ENCODE peak calls at places on chromosomes 7 and 10, in eight cellular contexts. One of them, this sample, is unnamed.

GRCh38 chr10:105023706-105024105 is 382.6 kb downstream of the SORCS3 start:
- DNase-seq in GM12892: no peak
- DNase-seq in transverse colon: no peak
- DNase-seq in GM12891: no peak
- DNase-seq in endothelial cell of umbilical vein: no peak
- DNase-seq in spleen: no peak
- DNase-seq in sigmoid colon: no peak
- DNase-seq in stomach: no peak
- DNase-seq in this sample: no peak

GRCh38 chr7:1083729-1084657 is 3.9 kb upstream of the GPER1 start:
- DNase-seq in spleen: peak
- DNase-seq in GM12891: no peak
- DNase-seq in sigmoid colon: no peak
- DNase-seq in endothelial cell of umbilical vein: peak
- DNase-seq in stomach: peak
- DNase-seq in transverse colon: peak
- DNase-seq in GM12892: no peak
- DNase-seq in this sample: peak

GRCh38 chr7:27210441-27211083 is 10.7 kb upstream of the HOXA13 start:
- DNase-seq in GM12892: no peak
- DNase-seq in GM12891: peak
- DNase-seq in stomach: no peak
- DNase-seq in transverse colon: peak
- DNase-seq in spleen: peak
- DNase-seq in endothelial cell of umbilical vein: no peak
- DNase-seq in sigmoid colon: peak
- DNase-seq in this sample: no peak

GRCh38 chr10:36671607-36672006 is 453.8 kb upstream of the ANKRD30A start:
- DNase-seq in spleen: no peak
- DNase-seq in stomach: no peak
- DNase-seq in GM12891: no peak
- DNase-seq in transverse colon: no peak
- DNase-seq in GM12892: no peak
- DNase-seq in sigmoid colon: no peak
- DNase-seq in endothelial cell of umbilical vein: no peak
- DNase-seq in this sample: no peak

GRCh38 chr7:16989883-16990413 is 108.2 kb upstream of the AGR3 start:
- DNase-seq in stomach: peak
- DNase-seq in GM12892: no peak
- DNase-seq in sigmoid colon: peak
- DNase-seq in spleen: no peak
- DNase-seq in transverse colon: peak
- DNase-seq in endothelial cell of umbilical vein: peak
- DNase-seq in GM12891: no peak
- DNase-seq in this sample: peak

GRCh38 chr7:34719651-34720050 is 61.6 kb downstream of the NPSR1 start:
- DNase-seq in endothelial cell of umbilical vein: no peak
- DNase-seq in stomach: no peak
- DNase-seq in transverse colon: no peak
- DNase-seq in sigmoid colon: no peak
- DNase-seq in GM12892: no peak
- DNase-seq in GM12891: no peak
- DNase-seq in spleen: no peak
- DNase-seq in this sample: no peak

GRCh38 chr10:16141499-16141898 is 281.2 kb upstream of the MINDY3 start:
- DNase-seq in endothelial cell of umbilical vein: no peak
- DNase-seq in GM12892: no peak
- DNase-seq in sigmoid colon: no peak
- DNase-seq in GM12891: no peak
- DNase-seq in transverse colon: no peak
- DNase-seq in stomach: no peak
- DNase-seq in spleen: no peak
- DNase-seq in this sample: no peak

GRCh38 chr7:129351320-129351719 is 82.9 kb upstream of the STRIP2 start:
- DNase-seq in stomach: no peak
- DNase-seq in spleen: no peak
- DNase-seq in transverse colon: no peak
- DNase-seq in GM12892: no peak
- DNase-seq in sigmoid colon: no peak
- DNase-seq in endothelial cell of umbilical vein: no peak
- DNase-seq in GM12891: no peak
- DNase-seq in this sample: no peak

GRCh38 chr10:129275886-129276285 is 191.2 kb upstream of the MGMT start:
- DNase-seq in GM12891: no peak
- DNase-seq in sigmoid colon: no peak
- DNase-seq in spleen: no peak
- DNase-seq in GM12892: no peak
- DNase-seq in stomach: no peak
- DNase-seq in endothelial cell of umbilical vein: no peak
- DNase-seq in transverse colon: no peak
- DNase-seq in this sample: no peak

GRCh38 chr10:83492004-83492403 is 647.3 kb upstream of the GHITM start:
- DNase-seq in sigmoid colon: no peak
- DNase-seq in endothelial cell of umbilical vein: no peak
- DNase-seq in GM12891: no peak
- DNase-seq in stomach: no peak
- DNase-seq in transverse colon: no peak
- DNase-seq in spleen: no peak
- DNase-seq in GM12892: no peak
- DNase-seq in this sample: no peak

GRCh38 chr7:111711426-111712065 is 149.3 kb upstream of the IMMP2L start:
- DNase-seq in transverse colon: no peak
- DNase-seq in GM12892: no peak
- DNase-seq in endothelial cell of umbilical vein: peak
- DNase-seq in sigmoid colon: no peak
- DNase-seq in GM12891: no peak
- DNase-seq in stomach: no peak
- DNase-seq in spleen: no peak
- DNase-seq in this sample: no peak

GRCh38 chr10:34875061-34875460 is 60.0 kb upstream of the PARD3 start:
- DNase-seq in GM12892: no peak
- DNase-seq in endothelial cell of umbilical vein: no peak
- DNase-seq in stomach: no peak
- DNase-seq in transverse colon: no peak
- DNase-seq in sigmoid colon: no peak
- DNase-seq in spleen: no peak
- DNase-seq in GM12891: no peak
- DNase-seq in this sample: no peak

GRCh38 chr7:7817748-7818147 is 99.3 kb upstream of the RPA3 start:
- DNase-seq in sigmoid colon: no peak
- DNase-seq in stomach: no peak
- DNase-seq in transverse colon: no peak
- DNase-seq in GM12891: no peak
- DNase-seq in spleen: no peak
- DNase-seq in endothelial cell of umbilical vein: no peak
- DNase-seq in GM12892: no peak
- DNase-seq in this sample: no peak

GRCh38 chr10:73159038-73159648 is 8.7 kb downstream of the ECD start:
- DNase-seq in endothelial cell of umbilical vein: peak
- DNase-seq in stomach: peak
- DNase-seq in sigmoid colon: no peak
- DNase-seq in spleen: no peak
- DNase-seq in GM12892: peak
- DNase-seq in GM12891: no peak
- DNase-seq in transverse colon: peak
- DNase-seq in this sample: peak

GRCh38 chr7:77265666-77266065 is 66.0 kb upstream of the FGL2 start:
- DNase-seq in stomach: no peak
- DNase-seq in sigmoid colon: no peak
- DNase-seq in GM12891: no peak
- DNase-seq in spleen: no peak
- DNase-seq in GM12892: peak
- DNase-seq in endothelial cell of umbilical vein: no peak
- DNase-seq in transverse colon: no peak
- DNase-seq in this sample: no peak

GRCh38 chr7:117873056-117873932 is at the start of gene CTTNBP2:
- DNase-seq in GM12892: no peak
- DNase-seq in sigmoid colon: peak
- DNase-seq in GM12891: peak
- DNase-seq in stomach: peak
- DNase-seq in transverse colon: peak
- DNase-seq in spleen: peak
- DNase-seq in endothelial cell of umbilical vein: peak
- DNase-seq in this sample: peak

GRCh38 chr7:67754651-67755050 is 758.0 kb downstream of the TYW1 start:
- DNase-seq in endothelial cell of umbilical vein: no peak
- DNase-seq in stomach: no peak
- DNase-seq in sigmoid colon: no peak
- DNase-seq in transverse colon: no peak
- DNase-seq in GM12892: no peak
- DNase-seq in spleen: no peak
- DNase-seq in GM12891: no peak
- DNase-seq in this sample: no peak

GRCh38 chr7:138226001-138226476 is 149.8 kb downstream of the AKR1D1 start:
- DNase-seq in GM12891: no peak
- DNase-seq in spleen: no peak
- DNase-seq in sigmoid colon: no peak
- DNase-seq in stomach: no peak
- DNase-seq in transverse colon: no peak
- DNase-seq in endothelial cell of umbilical vein: peak
- DNase-seq in GM12892: no peak
- DNase-seq in this sample: no peak

GRCh38 chr7:2542924-2543871 is 12.1 kb downstream of the BRAT1 start:
- DNase-seq in stomach: no peak
- DNase-seq in transverse colon: peak
- DNase-seq in GM12892: no peak
- DNase-seq in endothelial cell of umbilical vein: no peak
- DNase-seq in spleen: peak
- DNase-seq in sigmoid colon: peak
- DNase-seq in GM12891: no peak
- DNase-seq in this sample: no peak

GRCh38 chr10:83274088-83274487 is 865.2 kb upstream of the GHITM start:
- DNase-seq in sigmoid colon: no peak
- DNase-seq in stomach: no peak
- DNase-seq in endothelial cell of umbilical vein: no peak
- DNase-seq in GM12892: no peak
- DNase-seq in spleen: no peak
- DNase-seq in GM12891: no peak
- DNase-seq in transverse colon: no peak
- DNase-seq in this sample: no peak

GRCh38 chr7:142796001-142796500 is 25.3 kb downstream of the PRSS2 start:
- DNase-seq in transverse colon: no peak
- DNase-seq in endothelial cell of umbilical vein: no peak
- DNase-seq in spleen: no peak
- DNase-seq in GM12892: no peak
- DNase-seq in sigmoid colon: no peak
- DNase-seq in stomach: no peak
- DNase-seq in GM12891: no peak
- DNase-seq in this sample: no peak
- TF ChIP-seq POLR2AphosphoS5 in transverse colon: no peak
- TF ChIP-seq POLR2AphosphoS5 in endothelial cell of umbilical vein: no peak
- TF ChIP-seq POLR2AphosphoS5 in spleen: no peak
- TF ChIP-seq POLR2AphosphoS5 in GM12892: no peak
- TF ChIP-seq POLR2AphosphoS5 in sigmoid colon: no peak
- TF ChIP-seq POLR2AphosphoS5 in stomach: no peak
- TF ChIP-seq POLR2AphosphoS5 in GM12891: no peak
- TF ChIP-seq POLR2AphosphoS5 in this sample: no peak

DNA sequence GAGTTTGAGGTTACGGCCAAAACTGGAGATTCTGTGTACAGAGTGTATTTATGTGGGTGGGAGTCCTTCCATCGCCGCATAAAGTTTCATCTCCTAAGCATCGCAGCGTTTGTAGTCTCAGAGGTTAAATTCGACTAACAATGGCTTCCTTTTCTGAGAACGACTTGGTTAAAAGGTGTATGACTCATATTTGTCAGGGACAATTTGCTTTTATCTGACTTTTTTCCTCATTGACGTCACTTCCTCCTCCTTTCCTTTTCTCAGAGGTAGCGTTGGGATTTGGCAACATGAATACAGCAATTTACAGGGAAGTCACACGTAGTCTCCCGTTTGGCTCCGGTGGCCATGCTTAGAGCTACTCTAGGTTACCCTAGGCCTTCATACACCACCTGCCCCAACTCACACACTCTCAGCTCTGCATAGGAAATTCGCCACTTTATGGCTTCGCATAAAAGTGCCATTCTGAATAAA is 37.6 kb upstream of the TCF7L2 start:
- DNase-seq in GM12891: no peak
- DNase-seq in GM12892: no peak
- DNase-seq in endothelial cell of umbilical vein: peak
- DNase-seq in sigmoid colon: peak
- DNase-seq in stomach: no peak
- DNase-seq in transverse colon: peak
- DNase-seq in spleen: no peak
- DNase-seq in this sample: no peak
- TF ChIP-seq POLR2A in GM12891: no peak
- TF ChIP-seq POLR2A in GM12892: no peak
- TF ChIP-seq POLR2A in endothelial cell of umbilical vein: no peak
- TF ChIP-seq POLR2A in sigmoid colon: no peak
- TF ChIP-seq POLR2A in stomach: no peak
- TF ChIP-seq POLR2A in transverse colon: no peak
- TF ChIP-seq POLR2A in spleen: no peak
- TF ChIP-seq POLR2A in this sample: no peak

GRCh38 chr10:78335371-78335690 is 301.7 kb downstream of the RPS24 start:
- DNase-seq in endothelial cell of umbilical vein: no peak
- DNase-seq in GM12891: no peak
- DNase-seq in sigmoid colon: no peak
- DNase-seq in stomach: no peak
- DNase-seq in GM12892: no peak
- DNase-seq in transverse colon: no peak
- DNase-seq in spleen: no peak
- DNase-seq in this sample: no peak

GRCh38 chr10:78337016-78337415 is 303.4 kb downstream of the RPS24 start:
- DNase-seq in stomach: peak
- DNase-seq in transverse colon: no peak
- DNase-seq in GM12892: no peak
- DNase-seq in GM12891: no peak
- DNase-seq in sigmoid colon: peak
- DNase-seq in spleen: no peak
- DNase-seq in endothelial cell of umbilical vein: no peak
- DNase-seq in this sample: no peak

GRCh38 chr10:78337646-78338391 is 304.2 kb downstream of the RPS24 start:
- DNase-seq in spleen: peak
- DNase-seq in GM12892: no peak
- DNase-seq in sigmoid colon: peak
- DNase-seq in stomach: peak
- DNase-seq in transverse colon: no peak
- DNase-seq in endothelial cell of umbilical vein: no peak
- DNase-seq in GM12891: no peak
- DNase-seq in this sample: peak

GRCh38 chr10:78336402-78336791 is 302.7 kb downstream of the RPS24 start:
- DNase-seq in transverse colon: no peak
- DNase-seq in endothelial cell of umbilical vein: peak
- DNase-seq in sigmoid colon: no peak
- DNase-seq in GM12891: no peak
- DNase-seq in spleen: no peak
- DNase-seq in stomach: peak
- DNase-seq in GM12892: no peak
- DNase-seq in this sample: no peak

GRCh38 chr10:78335691-78336401 is 302.2 kb downstream of the RPS24 start:
- DNase-seq in GM12892: no peak
- DNase-seq in sigmoid colon: peak
- DNase-seq in endothelial cell of umbilical vein: peak
- DNase-seq in GM12891: no peak
- DNase-seq in transverse colon: no peak
- DNase-seq in spleen: no peak
- DNase-seq in stomach: no peak
- DNase-seq in this sample: no peak
- TF ChIP-seq POLR2AphosphoS5 in GM12892: no peak
- TF ChIP-seq POLR2AphosphoS5 in sigmoid colon: peak
- TF ChIP-seq POLR2AphosphoS5 in endothelial cell of umbilical vein: peak
- TF ChIP-seq POLR2AphosphoS5 in GM12891: no peak
- TF ChIP-seq POLR2AphosphoS5 in transverse colon: no peak
- TF ChIP-seq POLR2AphosphoS5 in spleen: no peak
- TF ChIP-seq POLR2AphosphoS5 in stomach: no peak
- TF ChIP-seq POLR2AphosphoS5 in this sample: no peak

GRCh38 chr10:28624351-28624750 is 53.0 kb upstream of the BAMBI start:
- DNase-seq in spleen: no peak
- DNase-seq in stomach: no peak
- DNase-seq in endothelial cell of umbilical vein: no peak
- DNase-seq in transverse colon: no peak
- DNase-seq in GM12891: no peak
- DNase-seq in sigmoid colon: no peak
- DNase-seq in GM12892: no peak
- DNase-seq in this sample: no peak
- TF ChIP-seq POLR2A in spleen: no peak
- TF ChIP-seq POLR2A in stomach: no peak
- TF ChIP-seq POLR2A in endothelial cell of umbilical vein: no peak
- TF ChIP-seq POLR2A in transverse colon: no peak
- TF ChIP-seq POLR2A in GM12891: no peak
- TF ChIP-seq POLR2A in sigmoid colon: no peak
- TF ChIP-seq POLR2A in GM12892: no peak
- TF ChIP-seq POLR2A in this sample: no peak

This sample was measured in breast epithelium.